ENCODE peak calls at places on chromosome 22, in six cellular contexts. I, V, Y, D, G and U are unnamed samples.

GRCh38 chr22:38397189-38398097 is 57.6 kb downstream of the KCNJ4 start:
- DNase-seq in Y (no peak), I (peak), G (no peak), V (no peak), D (no peak), U (no peak)

GRCh38 chr22:31646186-31647019 is 15.6 kb downstream of the PISD start:
- DNase-seq in D (no peak), Y (no peak), I (peak), G (no peak), V (peak), U (no peak)

GRCh38 chr22:19704355-19705015 is 9.8 kb upstream of the SEPTIN5 start:
- DNase-seq in D (no peak), I (no peak), Y (no peak), G (no peak), V (no peak), U (no peak)

GRCh38 chr22:27120036-27120435 is 462.6 kb downstream of the MIAT start:
- DNase-seq in V (no peak), I (no peak), Y (no peak), D (no peak), G (no peak), U (no peak)

GRCh38 chr22:19779011-19779421 is 18.4 kb downstream of the TBX1 start:
- DNase-seq in Y (no peak), G (no peak), D (no peak), I (no peak), V (no peak), U (no peak)

GRCh38 chr22:47157486-47158270 is 395.2 kb downstream of the TBC1D22A start:
- DNase-seq in I (no peak), V (no peak), G (no peak), D (no peak), Y (no peak), U (no peak)

GRCh38 chr22:38728899-38729796 is 23.4 kb downstream of the GTPBP1 start:
- DNase-seq in I (no peak), Y (no peak), V (no peak), D (no peak), G (no peak), U (no peak)

GRCh38 chr22:19896665-19897355 is 42.1 kb upstream of the GNB1L start:
- DNase-seq in D (no peak), I (no peak), V (no peak), G (no peak), Y (no peak), U (no peak)

GRCh38 chr22:41846268-41847002 is 13.5 kb downstream of the SREBF2 start:
- DNase-seq in D (no peak), I (no peak), V (no peak), G (no peak), Y (no peak), U (peak)

GRCh38 chr22:38835888-38836301 is 7.9 kb downstream of the NPTXR start:
- DNase-seq in G (no peak), D (no peak), I (peak), Y (no peak), V (peak), U (no peak)

GRCh38 chr22:36770116-36770945 is 5.6 kb downstream of the IFT27 start:
- DNase-seq in I (no peak), V (no peak), D (no peak), Y (no peak), G (no peak), U (no peak)

GRCh38 chr22:49046546-49047305 is 780.9 kb downstream of the BRD1 start:
- DNase-seq in G (peak), Y (peak), V (peak), D (no peak), I (no peak), U (peak)

GRCh38 chr22:49208003-49208402 is 619.7 kb downstream of the BRD1 start:
- DNase-seq in I (no peak), D (no peak), G (no peak), V (no peak), Y (no peak), U (no peak)

GRCh38 chr22:48141301-48141700 is 1378.9 kb downstream of the TBC1D22A start:
- DNase-seq in D (no peak), Y (no peak), I (no peak), V (no peak), G (no peak), U (no peak)

GRCh38 chr22:19873138-19873959 is 18.7 kb upstream of the GNB1L start:
- DNase-seq in D (no peak), I (no peak), G (no peak), Y (no peak), V (no peak), U (no peak)

GRCh38 chr22:19146215-19146968 is 1.9 kb upstream of the ESS2 start:
- DNase-seq in Y (no peak), D (no peak), G (no peak), V (no peak), I (no peak), U (no peak)

GRCh38 chr22:20721409-20722218 is 52.3 kb upstream of the SERPIND1 start:
- DNase-seq in D (no peak), Y (no peak), G (no peak), V (no peak), I (no peak), U (no peak)

GRCh38 chr22:30606455-30607299 is at the start of gene TCN2:
- DNase-seq in Y (peak), D (peak), G (peak), V (peak), I (peak), U (peak)

GRCh38 chr22:26722159-26722558 is 64.8 kb downstream of the MIAT start:
- DNase-seq in V (no peak), I (peak), G (no peak), D (no peak), Y (no peak), U (no peak)

GRCh38 chr22:46502776-46503175 is 34.6 kb downstream of the CELSR1 start:
- DNase-seq in V (no peak), D (no peak), Y (no peak), I (no peak), G (no peak), U (no peak)

GRCh38 chr22:39575552-39575825 is 4.9 kb downstream of the CACNA1I start:
- DNase-seq in Y (no peak), D (no peak), I (no peak), G (no peak), V (no peak), U (no peak)